ENCODE peak calls at places on chromosome 14, in six cellular contexts. One of them, this sample, is unnamed.

GRCh38 chr14:39383026-39383626 is 49.1 kb downstream of the FBXO33 start:
- ATAC-seq in psoas muscle: no peak
- ATAC-seq in Panc1: no peak
- ATAC-seq in left lung: no peak
- ATAC-seq in pancreas: no peak
- ATAC-seq in heart left ventricle: no peak
- ATAC-seq in this sample: no peak

GRCh38 chr14:22177870-22178269 is 411.2 kb downstream of the DAD1 start:
- ATAC-seq in Panc1: no peak
- ATAC-seq in pancreas: no peak
- ATAC-seq in left lung: no peak
- ATAC-seq in heart left ventricle: no peak
- ATAC-seq in psoas muscle: no peak
- ATAC-seq in this sample: no peak

GRCh38 chr14:34081126-34081575 is 130.3 kb upstream of the EGLN3 start:
- ATAC-seq in Panc1: peak; percentile 62
- ATAC-seq in heart left ventricle: peak; percentile 95
- ATAC-seq in pancreas: peak; percentile 18
- ATAC-seq in psoas muscle: peak; percentile 89
- ATAC-seq in left lung: peak; percentile 16
- ATAC-seq in this sample: no peak

GRCh38 chr14:63777024-63777423 is 49.2 kb upstream of the SGPP1 start:
- ATAC-seq in heart left ventricle: no peak
- ATAC-seq in pancreas: peak; percentile 53
- ATAC-seq in psoas muscle: no peak
- ATAC-seq in Panc1: peak; percentile 51
- ATAC-seq in left lung: peak; percentile 57
- ATAC-seq in this sample: no peak

GRCh38 chr14:24904533-24904932 is 145.4 kb downstream of the STXBP6 start:
- ATAC-seq in psoas muscle: no peak
- ATAC-seq in pancreas: no peak
- ATAC-seq in Panc1: no peak
- ATAC-seq in heart left ventricle: no peak
- ATAC-seq in left lung: no peak
- ATAC-seq in this sample: no peak

GRCh38 chr14:61264022-61264571 is 17.0 kb downstream of the TMEM30B start:
- ATAC-seq in psoas muscle: no peak
- ATAC-seq in Panc1: no peak
- ATAC-seq in left lung: no peak
- ATAC-seq in pancreas: no peak
- ATAC-seq in heart left ventricle: no peak
- ATAC-seq in this sample: no peak

GRCh38 chr14:24838945-24839616 is 205.1 kb upstream of the GZMB start:
- ATAC-seq in left lung: no peak
- ATAC-seq in pancreas: no peak
- ATAC-seq in heart left ventricle: peak; percentile 86
- ATAC-seq in psoas muscle: no peak
- ATAC-seq in Panc1: no peak
- ATAC-seq in this sample: no peak

GRCh38 chr14:104431929-104432541 is 147.5 kb upstream of the C14orf180 start:
- ATAC-seq in Panc1: no peak
- ATAC-seq in heart left ventricle: no peak
- ATAC-seq in psoas muscle: no peak
- ATAC-seq in left lung: no peak
- ATAC-seq in pancreas: no peak
- ATAC-seq in this sample: no peak

GRCh38 chr14:22739423-22739822 is 27.1 kb upstream of the OXA1L start:
- ATAC-seq in Panc1: no peak
- ATAC-seq in left lung: no peak
- ATAC-seq in pancreas: no peak
- ATAC-seq in psoas muscle: no peak
- ATAC-seq in heart left ventricle: no peak
- ATAC-seq in this sample: no peak

GRCh38 chr14:73995977-73996378 is 23.1 kb downstream of the ENTPD5 start:
- ATAC-seq in pancreas: no peak
- ATAC-seq in left lung: no peak
- ATAC-seq in heart left ventricle: no peak
- ATAC-seq in psoas muscle: no peak
- ATAC-seq in Panc1: no peak
- ATAC-seq in this sample: no peak

GRCh38 chr14:103871596-103872480 is 24.5 kb upstream of the PPP1R13B start:
- ATAC-seq in left lung: peak; percentile 97
- ATAC-seq in Panc1: peak; percentile 90
- ATAC-seq in pancreas: peak; percentile 87
- ATAC-seq in heart left ventricle: peak; percentile 89
- ATAC-seq in psoas muscle: peak; percentile 64
- ATAC-seq in this sample: peak; percentile 61

GRCh38 chr14:92352158-92352985 is 29.4 kb downstream of the SLC24A4 start:
- ATAC-seq in pancreas: no peak
- ATAC-seq in left lung: peak; percentile 47
- ATAC-seq in heart left ventricle: no peak
- ATAC-seq in psoas muscle: no peak
- ATAC-seq in Panc1: no peak
- ATAC-seq in this sample: no peak

GRCh38 chr14:67457782-67458181 is 30.7 kb downstream of the TMEM229B start:
- ATAC-seq in left lung: peak; percentile 95
- ATAC-seq in pancreas: peak; percentile 84
- ATAC-seq in heart left ventricle: peak; percentile 66
- ATAC-seq in psoas muscle: peak; percentile 96
- ATAC-seq in Panc1: peak; percentile 58
- ATAC-seq in this sample: no peak

GRCh38 chr14:63896278-63896720 is 43.5 kb downstream of the SYNE2 start:
- ATAC-seq in psoas muscle: no peak
- ATAC-seq in left lung: peak; percentile 59
- ATAC-seq in pancreas: peak; percentile 49
- ATAC-seq in Panc1: peak; percentile 76
- ATAC-seq in heart left ventricle: peak; percentile 87
- ATAC-seq in this sample: peak; percentile 68

GRCh38 chr14:69643430-69644200 is 32.2 kb downstream of the SUSD6 start:
- ATAC-seq in psoas muscle: peak; percentile 96
- ATAC-seq in pancreas: peak; percentile 87
- ATAC-seq in heart left ventricle: peak; percentile 68
- ATAC-seq in left lung: peak; percentile 80
- ATAC-seq in Panc1: peak; percentile 82
- ATAC-seq in this sample: no peak

DNA sequence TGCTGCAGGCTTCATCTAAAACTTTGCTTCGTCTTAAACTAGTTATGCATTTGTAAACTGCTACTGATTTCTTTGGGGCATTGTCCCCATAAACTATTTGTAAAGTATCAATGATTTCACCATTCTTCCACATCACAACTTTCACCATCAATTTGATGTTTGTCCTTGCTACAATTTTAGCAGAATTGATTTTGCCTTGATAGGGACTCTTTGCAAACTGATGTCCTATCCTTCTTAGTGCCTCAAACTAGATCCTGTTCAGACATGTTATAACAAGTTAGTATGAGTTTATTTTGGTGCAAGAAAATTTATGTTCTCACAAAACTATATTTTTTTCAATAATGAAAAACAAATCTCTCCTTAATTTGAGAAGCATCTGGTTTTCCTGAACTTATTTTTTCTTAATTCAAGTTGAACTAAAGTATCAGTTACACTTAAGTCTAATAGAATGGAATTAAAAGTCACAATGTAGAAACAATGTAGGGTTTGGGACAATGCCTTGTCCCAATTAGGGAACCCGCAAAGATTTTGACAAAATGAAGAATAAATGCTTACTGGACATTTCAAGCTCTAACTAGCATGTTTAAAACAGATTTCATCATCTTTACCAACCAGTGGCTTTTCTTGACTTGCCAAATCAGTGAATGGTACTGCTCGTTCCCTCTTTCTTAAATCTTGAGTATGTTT is 10.1 kb upstream of the ARID4A start:
- ATAC-seq in pancreas: no peak
- ATAC-seq in left lung: no peak
- ATAC-seq in psoas muscle: no peak
- ATAC-seq in Panc1: no peak
- ATAC-seq in heart left ventricle: no peak
- ATAC-seq in this sample: no peak
- H3K36me3 ChIP-seq in pancreas: peaks cover 4% of the 10 kb centered on the region
- H3K36me3 ChIP-seq in left lung: peaks cover 3% of the 10 kb centered on the region
- H3K36me3 ChIP-seq in psoas muscle: peaks cover 98% of the 10 kb centered on the region
- H3K36me3 ChIP-seq in Panc1: peaks cover 33% of the 10 kb centered on the region
- H3K36me3 ChIP-seq in heart left ventricle: peaks cover 100% of the 10 kb centered on the region
- H3K36me3 ChIP-seq in this sample: peaks cover 91% of the 10 kb centered on the region

GRCh38 chr14:58258156-58258555 is 13.5 kb downstream of the PSMA3 start:
- ATAC-seq in psoas muscle: no peak
- ATAC-seq in pancreas: no peak
- ATAC-seq in Panc1: no peak
- ATAC-seq in left lung: peak; percentile 90
- ATAC-seq in heart left ventricle: no peak
- ATAC-seq in this sample: no peak
- TF ChIP-seq CTCF in psoas muscle: no peak
- TF ChIP-seq CTCF in pancreas: no peak
- TF ChIP-seq CTCF in Panc1: no peak
- TF ChIP-seq CTCF in left lung: no peak
- TF ChIP-seq CTCF in heart left ventricle: no peak
- TF ChIP-seq CTCF in this sample: no peak

GRCh38 chr14:100108042-100108825 is 43.0 kb downstream of the EVL start:
- ATAC-seq in pancreas: peak; percentile 89
- ATAC-seq in psoas muscle: peak; percentile 86
- ATAC-seq in left lung: peak; percentile 88
- ATAC-seq in heart left ventricle: peak; percentile 88
- ATAC-seq in Panc1: peak; percentile 94
- ATAC-seq in this sample: peak; percentile 74

GRCh38 chr14:100105357-100106169 is 40.3 kb downstream of the EVL start:
- ATAC-seq in Panc1: no peak
- ATAC-seq in psoas muscle: no peak
- ATAC-seq in left lung: no peak
- ATAC-seq in pancreas: no peak
- ATAC-seq in heart left ventricle: no peak
- ATAC-seq in this sample: no peak

GRCh38 chr14:100106260-100106659 is 41.0 kb downstream of the EVL start:
- ATAC-seq in pancreas: no peak
- ATAC-seq in Panc1: no peak
- ATAC-seq in psoas muscle: no peak
- ATAC-seq in left lung: peak; percentile 20
- ATAC-seq in heart left ventricle: no peak
- ATAC-seq in this sample: no peak

GRCh38 chr14:100106661-100107112 is 41.5 kb downstream of the EVL start:
- ATAC-seq in left lung: peak; percentile 42
- ATAC-seq in pancreas: no peak
- ATAC-seq in heart left ventricle: peak; percentile 49
- ATAC-seq in psoas muscle: no peak
- ATAC-seq in Panc1: no peak
- ATAC-seq in this sample: no peak

DNA sequence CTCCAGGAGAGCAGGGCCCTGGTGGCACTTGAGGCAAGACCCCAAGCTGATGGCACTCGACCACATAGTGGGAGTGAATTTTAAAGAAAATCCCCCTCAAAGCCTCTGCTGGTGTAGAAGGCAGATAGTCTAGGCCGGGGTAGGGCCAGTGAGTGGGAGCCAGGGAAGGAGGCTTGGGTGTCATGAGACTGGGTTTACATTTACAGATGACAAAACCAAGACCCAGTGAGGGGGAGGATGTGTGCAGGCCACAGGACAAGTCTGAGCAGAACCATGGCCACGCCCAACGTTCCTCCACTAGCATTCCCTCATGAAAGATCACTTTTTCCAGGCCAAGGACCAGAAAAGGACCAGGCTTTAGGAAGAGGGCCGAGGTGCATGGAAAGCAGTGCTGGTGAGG is 42.0 kb downstream of the EVL start:
- ATAC-seq in heart left ventricle: peak; percentile 12
- ATAC-seq in left lung: peak; percentile 26
- ATAC-seq in pancreas: no peak
- ATAC-seq in psoas muscle: no peak
- ATAC-seq in Panc1: no peak
- ATAC-seq in this sample: no peak
- H3K27ac ChIP-seq in heart left ventricle: peak overlapping the region; percentile 2
- H3K27ac ChIP-seq in left lung: no peak overlapping the region
- H3K27ac ChIP-seq in pancreas: no peak overlapping the region
- H3K27ac ChIP-seq in psoas muscle: no peak overlapping the region
- H3K27ac ChIP-seq in Panc1: no peak overlapping the region
- H3K27ac ChIP-seq in this sample: no peak overlapping the region

GRCh38 chr14:71119832-71120231 is 212.6 kb downstream of the PCNX1 start:
- ATAC-seq in left lung: no peak
- ATAC-seq in pancreas: no peak
- ATAC-seq in Panc1: no peak
- ATAC-seq in heart left ventricle: no peak
- ATAC-seq in psoas muscle: no peak
- ATAC-seq in this sample: no peak

GRCh38 chr14:71122866-71123565 is 215.8 kb downstream of the PCNX1 start:
- ATAC-seq in heart left ventricle: no peak
- ATAC-seq in Panc1: no peak
- ATAC-seq in pancreas: no peak
- ATAC-seq in psoas muscle: no peak
- ATAC-seq in left lung: no peak
- ATAC-seq in this sample: no peak

GRCh38 chr14:71121711-71122110 is 214.5 kb downstream of the PCNX1 start:
- ATAC-seq in pancreas: no peak
- ATAC-seq in heart left ventricle: no peak
- ATAC-seq in psoas muscle: no peak
- ATAC-seq in left lung: peak; percentile 71
- ATAC-seq in Panc1: no peak
- ATAC-seq in this sample: no peak

GRCh38 chr14:71119075-71119474 is 211.8 kb downstream of the PCNX1 start:
- ATAC-seq in heart left ventricle: no peak
- ATAC-seq in pancreas: peak; percentile 15
- ATAC-seq in Panc1: no peak
- ATAC-seq in left lung: no peak
- ATAC-seq in psoas muscle: no peak
- ATAC-seq in this sample: no peak

GRCh38 chr14:71123579-71124135 is 216.4 kb downstream of the PCNX1 start:
- ATAC-seq in pancreas: no peak
- ATAC-seq in heart left ventricle: no peak
- ATAC-seq in Panc1: no peak
- ATAC-seq in left lung: no peak
- ATAC-seq in psoas muscle: no peak
- ATAC-seq in this sample: no peak
- H3K36me3 ChIP-seq in pancreas: no peaks in the 10 kb centered on the region
- H3K36me3 ChIP-seq in heart left ventricle: no peaks in the 10 kb centered on the region
- H3K36me3 ChIP-seq in Panc1: no peaks in the 10 kb centered on the region
- H3K36me3 ChIP-seq in left lung: no peaks in the 10 kb centered on the region
- H3K36me3 ChIP-seq in psoas muscle: no peaks in the 10 kb centered on the region
- H3K36me3 ChIP-seq in this sample: no peaks in the 10 kb centered on the region

GRCh38 chr14:44798386-44799242 is 163.1 kb downstream of the KLHL28 start:
- ATAC-seq in left lung: no peak
- ATAC-seq in psoas muscle: no peak
- ATAC-seq in Panc1: no peak
- ATAC-seq in heart left ventricle: no peak
- ATAC-seq in pancreas: no peak
- ATAC-seq in this sample: no peak

GRCh38 chr14:44803239-44803905 is 158.4 kb downstream of the KLHL28 start:
- ATAC-seq in psoas muscle: no peak
- ATAC-seq in heart left ventricle: peak; percentile 59
- ATAC-seq in left lung: peak; percentile 98
- ATAC-seq in pancreas: peak; percentile 63
- ATAC-seq in Panc1: peak; percentile 81
- ATAC-seq in this sample: peak; percentile 55
- TF ChIP-seq CTCF in psoas muscle: peak; percentile 74
- TF ChIP-seq CTCF in heart left ventricle: peak; percentile 73
- TF ChIP-seq CTCF in left lung: peak; percentile 62
- TF ChIP-seq CTCF in pancreas: peak; percentile 45
- TF ChIP-seq CTCF in Panc1: peak; percentile 63
- TF ChIP-seq CTCF in this sample: peak; percentile 37

GRCh38 chr14:81323621-81324400 is 76.3 kb downstream of the STON2 start:
- ATAC-seq in pancreas: no peak
- ATAC-seq in Panc1: no peak
- ATAC-seq in psoas muscle: peak; percentile 34
- ATAC-seq in left lung: peak; percentile 99
- ATAC-seq in heart left ventricle: no peak
- ATAC-seq in this sample: no peak
- H3K27ac ChIP-seq in pancreas: no peak overlapping the region
- H3K27ac ChIP-seq in Panc1: no peak overlapping the region
- H3K27ac ChIP-seq in psoas muscle: no peak overlapping the region
- H3K27ac ChIP-seq in left lung: no peak overlapping the region
- H3K27ac ChIP-seq in heart left ventricle: no peak overlapping the region
- H3K27ac ChIP-seq in this sample: no peak overlapping the region

GRCh38 chr14:49896956-49897355 is 4.1 kb downstream of the ARF6 start:
- ATAC-seq in heart left ventricle: no peak
- ATAC-seq in Panc1: no peak
- ATAC-seq in pancreas: no peak
- ATAC-seq in psoas muscle: no peak
- ATAC-seq in left lung: no peak
- ATAC-seq in this sample: no peak
- H3K36me3 ChIP-seq in heart left ventricle: peaks cover 24% of the 10 kb centered on the region
- H3K36me3 ChIP-seq in Panc1: peaks cover 7% of the 10 kb centered on the region
- H3K36me3 ChIP-seq in pancreas: no peaks in the 10 kb centered on the region
- H3K36me3 ChIP-seq in psoas muscle: peaks cover 16% of the 10 kb centered on the region
- H3K36me3 ChIP-seq in left lung: no peaks in the 10 kb centered on the region
- H3K36me3 ChIP-seq in this sample: no peaks in the 10 kb centered on the region

This sample was measured in gastroesophageal sphincter.